ENCODE peak calls at places on chromosome 16, in five cellular contexts. P, C, S, A and E are unnamed samples.

GRCh38 chr16:30844671-30845449 is 49.0 kb downstream of the BCL7C start:
- DNase-seq in C (peak), S (peak), P (peak), A (peak), E (peak)

GRCh38 chr16:85612191-85612800 is 826 bp upstream of the GSE1 start:
- DNase-seq in P (peak), A (no peak), C (peak), S (no peak), E (peak)

GRCh38 chr16:51355871-51356270 is 204.8 kb upstream of the SALL1 start:
- DNase-seq in A (no peak), C (no peak), S (no peak), P (no peak), E (no peak)

GRCh38 chr16:27108826-27109665 is 42.3 kb downstream of the C16orf82 start:
- DNase-seq in C (no peak), P (no peak), S (no peak), A (no peak), E (no peak)

GRCh38 chr16:84788968-84789371 is 30.8 kb upstream of the CRISPLD2 start:
- DNase-seq in S (no peak), A (no peak), P (no peak), C (no peak), E (no peak)

GRCh38 chr16:4420703-4421102 is 4.3 kb upstream of the CORO7 start:
- DNase-seq in P (no peak), S (no peak), C (no peak), A (no peak), E (no peak)

GRCh38 chr16:72419638-72420037 is 247.7 kb upstream of the PMFBP1 start:
- DNase-seq in S (no peak), C (no peak), P (no peak), A (no peak), E (no peak)

GRCh38 chr16:87653234-87653633 is 50.9 kb downstream of the JPH3 start:
- DNase-seq in P (no peak), C (no peak), S (no peak), A (no peak), E (peak)

GRCh38 chr16:84637709-84638108 is 10.6 kb upstream of the KLHL36 start:
- DNase-seq in S (no peak), A (no peak), P (no peak), C (no peak), E (no peak)

GRCh38 chr16:68378436-68379415 is 67.9 kb downstream of the PRMT7 start:
- DNase-seq in P (no peak), A (no peak), C (no peak), S (no peak), E (no peak)

GRCh38 chr16:24863582-24864437 is 18.0 kb downstream of the SLC5A11 start:
- DNase-seq in C (no peak), S (no peak), A (no peak), P (no peak), E (no peak)

GRCh38 chr16:74743668-74744299 is 30.8 kb downstream of the FA2H start:
- DNase-seq in A (no peak), S (no peak), C (no peak), P (no peak), E (no peak)

GRCh38 chr16:52271088-52271487 is 275.9 kb downstream of the TOX3 start:
- DNase-seq in A (no peak), C (no peak), P (no peak), S (no peak), E (no peak)

GRCh38 chr16:87324411-87325275 is 7.5 kb upstream of the C16orf95 start:
- DNase-seq in A (no peak), S (peak), P (peak), C (peak), E (peak)

GRCh38 chr16:3712830-3713476 is 4.4 kb downstream of the TRAP1 start:
- DNase-seq in C (no peak), A (no peak), S (no peak), P (no peak), E (no peak)

GRCh38 chr16:49560018-49560830 is 186.6 kb downstream of the C16orf78 start:
- DNase-seq in S (no peak), C (no peak), A (no peak), P (no peak), E (no peak)

GRCh38 chr16:88315543-88316105 is 67.1 kb upstream of the ZNF469 start:
- DNase-seq in P (no peak), C (no peak), S (no peak), A (no peak), E (no peak)

GRCh38 chr16:3190949-3191353 is 2.9 kb downstream of the OR1F1 start:
- DNase-seq in P (peak), A (no peak), C (peak), S (no peak), E (no peak)

GRCh38 chr16:87675111-87675510 is 72.8 kb downstream of the JPH3 start:
- DNase-seq in C (no peak), S (no peak), A (no peak), P (no peak), E (no peak)

GRCh38 chr16:19645557-19645981 is 72.5 kb downstream of the KNOP1 start:
- DNase-seq in P (no peak), A (no peak), C (no peak), S (no peak), E (no peak)

GRCh38 chr16:66473654-66474519 is 46.8 kb downstream of the BEAN1 start:
- DNase-seq in A (no peak), C (no peak), P (no peak), S (no peak), E (no peak)

GRCh38 chr16:4603624-4604170 is 11.0 kb downstream of the UBALD1 start:
- DNase-seq in C (no peak), S (no peak), P (no peak), A (no peak), E (no peak)

GRCh38 chr16:90043526-90043925 is 24.3 kb upstream of the DBNDD1 start:
- DNase-seq in P (no peak), A (no peak), C (peak), S (no peak), E (peak)

GRCh38 chr16:56814537-56815432 is 50.2 kb upstream of the SLC12A3 start:
- DNase-seq in A (no peak), C (no peak), S (no peak), P (no peak), E (no peak)

GRCh38 chr16:68086860-68087268 is 1.7 kb downstream of the NFATC3 start:
- DNase-seq in A (no peak), C (no peak), P (no peak), S (no peak), E (no peak)

GRCh38 chr16:66373667-66374066 is 7.2 kb downstream of the CDH5 start:
- DNase-seq in A (no peak), S (no peak), P (no peak), C (no peak), E (no peak)

GRCh38 chr16:79980650-79981521 is 380.3 kb upstream of the MAF start:
- DNase-seq in S (no peak), A (no peak), C (no peak), P (no peak), E (no peak)

GRCh38 chr16:77599793-77600415 is 122.4 kb upstream of the NUDT7 start:
- DNase-seq in S (no peak), C (peak), P (peak), A (no peak), E (peak)

GRCh38 chr16:1997591-1998359 is 8.0 kb downstream of the SYNGR3 start:
- DNase-seq in P (no peak), C (no peak), S (no peak), A (no peak), E (no peak)

GRCh38 chr16:85448557-85449194 is 164.4 kb upstream of the GSE1 start:
- DNase-seq in P (peak), A (no peak), S (no peak), C (no peak), E (no peak)

GRCh38 chr16:13120091-13120490 is 218.7 kb downstream of the SHISA9 start:
- DNase-seq in C (no peak), S (no peak), A (no peak), P (no peak), E (no peak)

GRCh38 chr16:8775359-8775758 is 22.1 kb downstream of the TMEM186 start:
- DNase-seq in A (no peak), P (no peak), S (no peak), C (no peak), E (no peak)

GRCh38 chr16:85981826-85982562 is 83.0 kb downstream of the IRF8 start:
- DNase-seq in S (no peak), P (no peak), C (no peak), A (no peak), E (no peak)